ENCODE peak calls at places on chromosomes 6 and 20, in nine cellular contexts. One of them, this sample, is unnamed.

GRCh38 chr6:36618366-36619355 is 24.5 kb downstream of the SRSF3 start:
- DNase-seq in K562: no peak
- DNase-seq in epithelial cell of proximal tubule: no peak
- DNase-seq in fibroblast of lung: no peak
- DNase-seq in epithelial cell of esophagus: peak
- DNase-seq in activated CD8-positive, alpha-beta T cell treated with anti-CD3 and anti-CD28 coated beads for 36 hours: no peak
- DNase-seq in BJ: no peak
- DNase-seq in CD4-positive, alpha-beta T cell: no peak
- DNase-seq in lung: no peak
- DNase-seq in this sample: no peak

GRCh38 chr20:53547664-53548239 is 45.9 kb downstream of the ZNF217 start:
- DNase-seq in K562: peak
- DNase-seq in epithelial cell of proximal tubule: peak
- DNase-seq in fibroblast of lung: peak
- DNase-seq in epithelial cell of esophagus: peak
- DNase-seq in activated CD8-positive, alpha-beta T cell treated with anti-CD3 and anti-CD28 coated beads for 36 hours: peak
- DNase-seq in BJ: peak
- DNase-seq in CD4-positive, alpha-beta T cell: peak
- DNase-seq in lung: peak
- DNase-seq in this sample: peak

GRCh38 chr20:40279390-40279789 is 409.6 kb downstream of the MAFB start:
- DNase-seq in K562: no peak
- DNase-seq in epithelial cell of proximal tubule: no peak
- DNase-seq in fibroblast of lung: peak
- DNase-seq in epithelial cell of esophagus: peak
- DNase-seq in activated CD8-positive, alpha-beta T cell treated with anti-CD3 and anti-CD28 coated beads for 36 hours: no peak
- DNase-seq in BJ: peak
- DNase-seq in CD4-positive, alpha-beta T cell: no peak
- DNase-seq in lung: no peak
- DNase-seq in this sample: no peak

GRCh38 chr6:2116496-2116895 is 128.9 kb downstream of the GMDS start:
- DNase-seq in K562: no peak
- DNase-seq in epithelial cell of proximal tubule: no peak
- DNase-seq in fibroblast of lung: no peak
- DNase-seq in epithelial cell of esophagus: no peak
- DNase-seq in activated CD8-positive, alpha-beta T cell treated with anti-CD3 and anti-CD28 coated beads for 36 hours: no peak
- DNase-seq in BJ: no peak
- DNase-seq in CD4-positive, alpha-beta T cell: no peak
- DNase-seq in lung: no peak
- DNase-seq in this sample: no peak

GRCh38 chr20:3654326-3655031 is 8.7 kb downstream of the GFRA4 start:
- DNase-seq in K562: no peak
- DNase-seq in epithelial cell of proximal tubule: peak
- DNase-seq in fibroblast of lung: no peak
- DNase-seq in epithelial cell of esophagus: no peak
- DNase-seq in activated CD8-positive, alpha-beta T cell treated with anti-CD3 and anti-CD28 coated beads for 36 hours: no peak
- DNase-seq in BJ: no peak
- DNase-seq in CD4-positive, alpha-beta T cell: no peak
- DNase-seq in lung: no peak
- DNase-seq in this sample: no peak

GRCh38 chr20:53468583-53468982 is 125.1 kb downstream of the ZNF217 start:
- DNase-seq in K562: no peak
- DNase-seq in epithelial cell of proximal tubule: no peak
- DNase-seq in fibroblast of lung: no peak
- DNase-seq in epithelial cell of esophagus: no peak
- DNase-seq in activated CD8-positive, alpha-beta T cell treated with anti-CD3 and anti-CD28 coated beads for 36 hours: no peak
- DNase-seq in BJ: no peak
- DNase-seq in CD4-positive, alpha-beta T cell: no peak
- DNase-seq in lung: no peak
- DNase-seq in this sample: peak

GRCh38 chr6:88120635-88121034 is 45.5 kb downstream of the CNR1 start:
- DNase-seq in K562: no peak
- DNase-seq in epithelial cell of proximal tubule: no peak
- DNase-seq in fibroblast of lung: no peak
- DNase-seq in epithelial cell of esophagus: no peak
- DNase-seq in activated CD8-positive, alpha-beta T cell treated with anti-CD3 and anti-CD28 coated beads for 36 hours: no peak
- DNase-seq in BJ: no peak
- DNase-seq in CD4-positive, alpha-beta T cell: no peak
- DNase-seq in lung: no peak
- DNase-seq in this sample: no peak

GRCh38 chr6:42441661-42442081 is 10.1 kb downstream of the TRERF1 start:
- DNase-seq in K562: no peak
- DNase-seq in epithelial cell of proximal tubule: no peak
- DNase-seq in fibroblast of lung: peak
- DNase-seq in epithelial cell of esophagus: no peak
- DNase-seq in activated CD8-positive, alpha-beta T cell treated with anti-CD3 and anti-CD28 coated beads for 36 hours: peak
- DNase-seq in BJ: no peak
- DNase-seq in CD4-positive, alpha-beta T cell: no peak
- DNase-seq in lung: no peak
- DNase-seq in this sample: no peak

GRCh38 chr6:127907960-127908640 is 7.2 kb upstream of the THEMIS start:
- DNase-seq in K562: no peak
- DNase-seq in epithelial cell of proximal tubule: no peak
- DNase-seq in fibroblast of lung: no peak
- DNase-seq in epithelial cell of esophagus: no peak
- DNase-seq in activated CD8-positive, alpha-beta T cell treated with anti-CD3 and anti-CD28 coated beads for 36 hours: peak
- DNase-seq in BJ: no peak
- DNase-seq in CD4-positive, alpha-beta T cell: no peak
- DNase-seq in lung: no peak
- DNase-seq in this sample: peak

GRCh38 chr6:26195924-26196845 is 109.0 kb downstream of the HFE start:
- DNase-seq in K562: no peak
- DNase-seq in epithelial cell of proximal tubule: no peak
- DNase-seq in fibroblast of lung: peak
- DNase-seq in epithelial cell of esophagus: peak
- DNase-seq in activated CD8-positive, alpha-beta T cell treated with anti-CD3 and anti-CD28 coated beads for 36 hours: peak
- DNase-seq in BJ: no peak
- DNase-seq in CD4-positive, alpha-beta T cell: no peak
- DNase-seq in lung: no peak
- DNase-seq in this sample: no peak

GRCh38 chr20:62344092-62344491 is 23.0 kb downstream of the LAMA5 start:
- DNase-seq in K562: no peak
- DNase-seq in epithelial cell of proximal tubule: no peak
- DNase-seq in fibroblast of lung: no peak
- DNase-seq in epithelial cell of esophagus: no peak
- DNase-seq in activated CD8-positive, alpha-beta T cell treated with anti-CD3 and anti-CD28 coated beads for 36 hours: no peak
- DNase-seq in BJ: no peak
- DNase-seq in CD4-positive, alpha-beta T cell: no peak
- DNase-seq in lung: no peak
- DNase-seq in this sample: no peak

GRCh38 chr20:45934046-45934586 is 367 bp upstream of the PCIF1 start:
- DNase-seq in K562: peak
- DNase-seq in epithelial cell of proximal tubule: no peak
- DNase-seq in fibroblast of lung: peak
- DNase-seq in epithelial cell of esophagus: no peak
- DNase-seq in activated CD8-positive, alpha-beta T cell treated with anti-CD3 and anti-CD28 coated beads for 36 hours: peak
- DNase-seq in BJ: no peak
- DNase-seq in CD4-positive, alpha-beta T cell: no peak
- DNase-seq in lung: peak
- DNase-seq in this sample: peak

GRCh38 chr6:9437836-9438235 is 977.0 kb downstream of the TFAP2A start:
- DNase-seq in K562: no peak
- DNase-seq in epithelial cell of proximal tubule: no peak
- DNase-seq in fibroblast of lung: peak
- DNase-seq in epithelial cell of esophagus: peak
- DNase-seq in activated CD8-positive, alpha-beta T cell treated with anti-CD3 and anti-CD28 coated beads for 36 hours: no peak
- DNase-seq in BJ: no peak
- DNase-seq in CD4-positive, alpha-beta T cell: no peak
- DNase-seq in lung: no peak
- DNase-seq in this sample: no peak

GRCh38 chr6:84752118-84752850 is 12.1 kb downstream of the TBX18 start:
- DNase-seq in K562: no peak
- DNase-seq in epithelial cell of proximal tubule: no peak
- DNase-seq in fibroblast of lung: no peak
- DNase-seq in epithelial cell of esophagus: no peak
- DNase-seq in activated CD8-positive, alpha-beta T cell treated with anti-CD3 and anti-CD28 coated beads for 36 hours: no peak
- DNase-seq in BJ: no peak
- DNase-seq in CD4-positive, alpha-beta T cell: no peak
- DNase-seq in lung: no peak
- DNase-seq in this sample: no peak

GRCh38 chr6:160882019-160882418 is 109.5 kb upstream of the MAP3K4 start:
- DNase-seq in K562: no peak
- DNase-seq in epithelial cell of proximal tubule: no peak
- DNase-seq in fibroblast of lung: peak
- DNase-seq in epithelial cell of esophagus: no peak
- DNase-seq in activated CD8-positive, alpha-beta T cell treated with anti-CD3 and anti-CD28 coated beads for 36 hours: no peak
- DNase-seq in BJ: no peak
- DNase-seq in CD4-positive, alpha-beta T cell: no peak
- DNase-seq in lung: no peak
- DNase-seq in this sample: no peak

GRCh38 chr6:17589402-17590116 is 10.5 kb upstream of the FAM8A1 start:
- DNase-seq in K562: no peak
- DNase-seq in epithelial cell of proximal tubule: peak
- DNase-seq in fibroblast of lung: peak
- DNase-seq in epithelial cell of esophagus: peak
- DNase-seq in activated CD8-positive, alpha-beta T cell treated with anti-CD3 and anti-CD28 coated beads for 36 hours: no peak
- DNase-seq in BJ: peak
- DNase-seq in CD4-positive, alpha-beta T cell: no peak
- DNase-seq in lung: peak
- DNase-seq in this sample: no peak

GRCh38 chr20:46222521-46223007 is 85.7 kb downstream of the CDH22 start:
- DNase-seq in K562: no peak
- DNase-seq in epithelial cell of proximal tubule: no peak
- DNase-seq in fibroblast of lung: no peak
- DNase-seq in epithelial cell of esophagus: no peak
- DNase-seq in activated CD8-positive, alpha-beta T cell treated with anti-CD3 and anti-CD28 coated beads for 36 hours: no peak
- DNase-seq in BJ: no peak
- DNase-seq in CD4-positive, alpha-beta T cell: no peak
- DNase-seq in lung: no peak
- DNase-seq in this sample: no peak

GRCh38 chr6:21451546-21452013 is 142.0 kb upstream of the SOX4 start:
- DNase-seq in K562: no peak
- DNase-seq in epithelial cell of proximal tubule: no peak
- DNase-seq in fibroblast of lung: no peak
- DNase-seq in epithelial cell of esophagus: no peak
- DNase-seq in activated CD8-positive, alpha-beta T cell treated with anti-CD3 and anti-CD28 coated beads for 36 hours: no peak
- DNase-seq in BJ: no peak
- DNase-seq in CD4-positive, alpha-beta T cell: no peak
- DNase-seq in lung: no peak
- DNase-seq in this sample: no peak

GRCh38 chr6:77466055-77467028 is 3.1 kb upstream of the HTR1B start:
- DNase-seq in K562: no peak
- DNase-seq in epithelial cell of proximal tubule: peak
- DNase-seq in fibroblast of lung: peak
- DNase-seq in epithelial cell of esophagus: peak
- DNase-seq in activated CD8-positive, alpha-beta T cell treated with anti-CD3 and anti-CD28 coated beads for 36 hours: peak
- DNase-seq in BJ: no peak
- DNase-seq in CD4-positive, alpha-beta T cell: no peak
- DNase-seq in lung: no peak
- DNase-seq in this sample: peak

GRCh38 chr6:137341721-137342195 is 122.6 kb upstream of the IFNGR1 start:
- DNase-seq in K562: no peak
- DNase-seq in epithelial cell of proximal tubule: no peak
- DNase-seq in fibroblast of lung: peak
- DNase-seq in epithelial cell of esophagus: peak
- DNase-seq in activated CD8-positive, alpha-beta T cell treated with anti-CD3 and anti-CD28 coated beads for 36 hours: peak
- DNase-seq in BJ: no peak
- DNase-seq in CD4-positive, alpha-beta T cell: peak
- DNase-seq in lung: no peak
- DNase-seq in this sample: peak

GRCh38 chr20:62117658-62118057 is 4.6 kb upstream of the LSM14B start:
- DNase-seq in K562: no peak
- DNase-seq in epithelial cell of proximal tubule: no peak
- DNase-seq in fibroblast of lung: no peak
- DNase-seq in epithelial cell of esophagus: no peak
- DNase-seq in activated CD8-positive, alpha-beta T cell treated with anti-CD3 and anti-CD28 coated beads for 36 hours: peak
- DNase-seq in BJ: no peak
- DNase-seq in CD4-positive, alpha-beta T cell: peak
- DNase-seq in lung: no peak
- DNase-seq in this sample: no peak

GRCh38 chr6:105024803-105025202 is 67.9 kb downstream of the LIN28B start:
- DNase-seq in K562: no peak
- DNase-seq in epithelial cell of proximal tubule: no peak
- DNase-seq in fibroblast of lung: no peak
- DNase-seq in epithelial cell of esophagus: no peak
- DNase-seq in activated CD8-positive, alpha-beta T cell treated with anti-CD3 and anti-CD28 coated beads for 36 hours: no peak
- DNase-seq in BJ: no peak
- DNase-seq in CD4-positive, alpha-beta T cell: no peak
- DNase-seq in lung: no peak
- DNase-seq in this sample: no peak
- TF ChIP-seq CTCF in K562: no peak
- TF ChIP-seq CTCF in epithelial cell of proximal tubule: no peak
- TF ChIP-seq CTCF in fibroblast of lung: no peak
- TF ChIP-seq CTCF in epithelial cell of esophagus: no peak
- TF ChIP-seq CTCF in activated CD8-positive, alpha-beta T cell treated with anti-CD3 and anti-CD28 coated beads for 36 hours: no peak
- TF ChIP-seq CTCF in BJ: no peak
- TF ChIP-seq CTCF in CD4-positive, alpha-beta T cell: no peak
- TF ChIP-seq CTCF in lung: no peak
- TF ChIP-seq CTCF in this sample: no peak

GRCh38 chr6:3261921-3262320 is 3.2 kb downstream of the PSMG4 start:
- DNase-seq in K562: no peak
- DNase-seq in epithelial cell of proximal tubule: no peak
- DNase-seq in fibroblast of lung: no peak
- DNase-seq in epithelial cell of esophagus: no peak
- DNase-seq in activated CD8-positive, alpha-beta T cell treated with anti-CD3 and anti-CD28 coated beads for 36 hours: no peak
- DNase-seq in BJ: no peak
- DNase-seq in CD4-positive, alpha-beta T cell: no peak
- DNase-seq in lung: no peak
- DNase-seq in this sample: no peak
- TF ChIP-seq CTCF in K562: no peak
- TF ChIP-seq CTCF in epithelial cell of proximal tubule: no peak
- TF ChIP-seq CTCF in fibroblast of lung: no peak
- TF ChIP-seq CTCF in epithelial cell of esophagus: no peak
- TF ChIP-seq CTCF in activated CD8-positive, alpha-beta T cell treated with anti-CD3 and anti-CD28 coated beads for 36 hours: no peak
- TF ChIP-seq CTCF in BJ: no peak
- TF ChIP-seq CTCF in CD4-positive, alpha-beta T cell: no peak
- TF ChIP-seq CTCF in lung: no peak
- TF ChIP-seq CTCF in this sample: no peak

DNA sequence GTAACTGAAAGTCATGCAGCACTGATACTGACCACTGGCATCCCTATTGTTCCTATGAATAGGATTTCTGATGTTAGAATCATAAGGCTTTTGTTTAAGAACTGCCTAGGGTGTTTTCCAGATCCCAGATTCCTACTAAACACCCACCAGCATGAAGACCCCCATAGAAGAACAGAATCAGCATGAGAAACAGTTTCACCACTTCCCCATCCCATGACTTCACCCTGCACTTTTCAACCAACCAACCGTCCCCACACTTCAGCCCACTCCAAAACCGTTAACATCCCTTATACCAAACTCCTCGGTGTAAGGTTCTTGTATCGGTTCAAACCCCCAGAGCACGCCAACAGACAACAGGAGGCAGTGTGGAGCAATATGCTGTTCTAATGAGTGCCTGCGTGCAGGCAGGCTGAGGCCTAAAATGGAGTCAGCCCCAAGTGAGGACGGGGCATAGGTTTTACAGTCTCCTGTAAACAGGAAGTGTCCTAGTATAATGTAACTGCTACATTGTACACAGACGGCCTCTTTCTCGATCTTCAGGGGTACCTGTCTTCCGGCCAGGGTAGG is 11.4 kb upstream of the SSTR4 start:
- DNase-seq in K562: no peak
- DNase-seq in epithelial cell of proximal tubule: no peak
- DNase-seq in fibroblast of lung: no peak
- DNase-seq in epithelial cell of esophagus: no peak
- DNase-seq in activated CD8-positive, alpha-beta T cell treated with anti-CD3 and anti-CD28 coated beads for 36 hours: no peak
- DNase-seq in BJ: no peak
- DNase-seq in CD4-positive, alpha-beta T cell: no peak
- DNase-seq in lung: no peak
- DNase-seq in this sample: no peak
- TF ChIP-seq CTCF in K562: peak
- TF ChIP-seq CTCF in epithelial cell of proximal tubule: peak
- TF ChIP-seq CTCF in fibroblast of lung: no peak
- TF ChIP-seq CTCF in epithelial cell of esophagus: no peak
- TF ChIP-seq CTCF in activated CD8-positive, alpha-beta T cell treated with anti-CD3 and anti-CD28 coated beads for 36 hours: no peak
- TF ChIP-seq CTCF in BJ: no peak
- TF ChIP-seq CTCF in CD4-positive, alpha-beta T cell: no peak
- TF ChIP-seq CTCF in lung: no peak
- TF ChIP-seq CTCF in this sample: no peak

GRCh38 chr6:43817192-43817591 is 47.2 kb downstream of the VEGFA start:
- DNase-seq in K562: peak
- DNase-seq in epithelial cell of proximal tubule: no peak
- DNase-seq in fibroblast of lung: peak
- DNase-seq in epithelial cell of esophagus: peak
- DNase-seq in activated CD8-positive, alpha-beta T cell treated with anti-CD3 and anti-CD28 coated beads for 36 hours: peak
- DNase-seq in BJ: no peak
- DNase-seq in CD4-positive, alpha-beta T cell: no peak
- DNase-seq in lung: no peak
- DNase-seq in this sample: peak
- TF ChIP-seq CTCF in K562: peak
- TF ChIP-seq CTCF in epithelial cell of proximal tubule: peak
- TF ChIP-seq CTCF in fibroblast of lung: peak
- TF ChIP-seq CTCF in epithelial cell of esophagus: peak
- TF ChIP-seq CTCF in activated CD8-positive, alpha-beta T cell treated with anti-CD3 and anti-CD28 coated beads for 36 hours: no peak
- TF ChIP-seq CTCF in BJ: peak
- TF ChIP-seq CTCF in CD4-positive, alpha-beta T cell: no peak
- TF ChIP-seq CTCF in lung: no peak
- TF ChIP-seq CTCF in this sample: peak